ENCODE peak calls at places on chromosomes 6 and 20, in four cellular contexts. G is heart left ventricle, P is endothelial cell of umbilical vein, B is HCT116. E is an unnamed sample.

GRCh38 chr20:46040902-46041535 is 12.0 kb downstream of the SLC12A5 start:
- DNase-seq in B (no peak), G (no peak), P (peak; percentile 43), E (peak; percentile 60)

GRCh38 chr6:39268721-39269120 is 39.4 kb upstream of the KCNK5 start:
- DNase-seq in G (no peak), P (no peak), B (no peak), E (no peak)

GRCh38 chr20:62970307-62971210 is 18.1 kb downstream of the SLC17A9 start:
- DNase-seq in G (no peak), P (no peak), B (no peak), E (no peak)

GRCh38 chr6:1605822-1606532 is 3.7 kb upstream of the FOXC1 start:
- DNase-seq in G (no peak), P (no peak), B (no peak), E (no peak)

GRCh38 chr6:143575440-143575839 is 63.9 kb upstream of the FUCA2 start:
- DNase-seq in P (peak; percentile 78), B (peak; percentile 73), G (peak; percentile 57), E (peak; percentile 75)

GRCh38 chr6:19368511-19368910 is 468.7 kb upstream of the ID4 start:
- DNase-seq in G (no peak), P (no peak), B (peak; percentile 6), E (no peak)

GRCh38 chr6:135913785-135914184 is 62.3 kb downstream of the PDE7B start:
- DNase-seq in G (no peak), B (no peak), P (no peak), E (no peak)

GRCh38 chr20:48656661-48657211 is 171.1 kb downstream of the PREX1 start:
- DNase-seq in P (no peak), G (no peak), B (peak; percentile 10), E (no peak)

GRCh38 chr6:4506221-4506620 is 270.0 kb upstream of the CDYL start:
- DNase-seq in G (no peak), B (no peak), P (no peak), E (no peak)

GRCh38 chr20:62367483-62368302 is 581 bp upstream of the LAMA5 start:
- DNase-seq in B (no peak), G (peak; percentile 41), P (no peak), E (peak; percentile 71)

GRCh38 chr20:60097285-60097684 is 139.1 kb downstream of the CDH26 start:
- DNase-seq in G (no peak), B (no peak), P (no peak), E (no peak)

GRCh38 chr20:31494131-31494530 is 19.0 kb downstream of the REM1 start:
- DNase-seq in P (no peak), G (no peak), B (peak; percentile 77), E (no peak)

GRCh38 chr6:1747531-1747930 is 137.8 kb downstream of the FOXC1 start:
- DNase-seq in P (no peak), B (no peak), G (no peak), E (no peak)

GRCh38 chr6:82045965-82046756 is 201.4 kb downstream of the IBTK start:
- DNase-seq in G (no peak), B (no peak), P (no peak), E (no peak)

GRCh38 chr6:150251566-150252186 is 108.8 kb downstream of the PPP1R14C start:
- DNase-seq in B (no peak), P (no peak), G (no peak), E (no peak)

GRCh38 chr20:54028276-54029011 is 42.0 kb downstream of the BCAS1 start:
- DNase-seq in B (no peak), P (no peak), G (no peak), E (no peak)

GRCh38 chr6:143159001-143159400 is 98.3 kb downstream of the AIG1 start:
- DNase-seq in B (no peak), P (no peak), G (no peak), E (no peak)

GRCh38 chr6:117138407-117138806 is 127.0 kb upstream of the VGLL2 start:
- DNase-seq in G (no peak), P (no peak), B (no peak), E (no peak)

GRCh38 chr20:1224205-1224604 is 1.6 kb upstream of the RAD21L1 start:
- DNase-seq in G (no peak), P (no peak), B (no peak), E (no peak)

GRCh38 chr6:20211941-20212391 is 303 bp downstream of the MBOAT1 start:
- DNase-seq in B (no peak), G (no peak), P (no peak), E (no peak)

GRCh38 chr20:42875581-42875980 is 314.1 kb downstream of the PTPRT start:
- DNase-seq in P (no peak), B (no peak), G (no peak), E (no peak)

GRCh38 chr20:6768228-6769185 is 1.0 kb downstream of the BMP2 start:
- DNase-seq in P (peak; percentile 49), G (peak; percentile 28), B (no peak), E (peak; percentile 36)

GRCh38 chr6:42193491-42193894 is 1.3 kb downstream of the GUCA1B start:
- DNase-seq in G (no peak), P (no peak), B (no peak), E (no peak)

GRCh38 chr6:13965582-13966127 is 40.9 kb downstream of the RNF182 start:
- DNase-seq in B (no peak), G (no peak), P (no peak), E (no peak)

GRCh38 chr6:169070506-169071176 is 183.0 kb downstream of the THBS2 start:
- DNase-seq in G (peak; percentile 50), P (no peak), B (peak; percentile 88), E (peak; percentile 78)

GRCh38 chr20:41476013-41476441 is 109.4 kb upstream of the EMILIN3 start:
- DNase-seq in B (no peak), G (peak; percentile 19), P (peak; percentile 97), E (peak; percentile 26)

GRCh38 chr6:157614026-157614484 is 209.0 kb upstream of the SNX9 start:
- DNase-seq in G (no peak), B (no peak), P (no peak), E (no peak)

GRCh38 chr6:52536424-52536916 is 40.4 kb downstream of the TRAM2 start:
- DNase-seq in G (no peak), B (no peak), P (no peak), E (no peak)

GRCh38 chr6:63635563-63636515 is at the start of gene PHF3:
- DNase-seq in G (peak; percentile 90), B (peak; percentile 79), P (peak; percentile 87), E (peak; percentile 93)

GRCh38 chr6:164085552-164086325 is 671.2 kb downstream of the QKI start:
- DNase-seq in P (peak; percentile 81), G (peak; percentile 86), B (no peak), E (no peak)

GRCh38 chr6:54614499-54615195 is 231.9 kb upstream of the FAM83B start:
- DNase-seq in G (no peak), B (no peak), P (no peak), E (no peak)

GRCh38 chr6:46129634-46130505 is at the start of gene ENPP4:
- DNase-seq in G (peak; percentile 82), P (peak; percentile 98), B (peak; percentile 95), E (peak; percentile 92)

GRCh38 chr6:31246051-31246495 is 25.8 kb downstream of the HLA-C start:
- DNase-seq in B (peak; percentile 59), P (peak; percentile 66), G (no peak), E (no peak)

GRCh38 chr20:60784321-60784720 is 467.7 kb upstream of the CDH4 start:
- DNase-seq in G (no peak), B (no peak), P (no peak), E (no peak)

GRCh38 chr6:46251583-46252339 is 81.0 kb upstream of the ENPP5 start:
- DNase-seq in G (no peak), P (no peak), B (no peak), E (peak; percentile 51)

GRCh38 chr6:149901444-149902140 is 3.7 kb upstream of the RAET1E start:
- DNase-seq in B (no peak), G (no peak), P (no peak), E (no peak)

GRCh38 chr6:169046483-169047192 is 207.0 kb downstream of the THBS2 start:
- DNase-seq in P (no peak), G (no peak), B (no peak), E (no peak)

GRCh38 chr20:16069416-16070010 is 503.7 kb downstream of the KIF16B start:
- DNase-seq in B (no peak), P (no peak), G (no peak), E (no peak)

GRCh38 chr6:22413681-22414305 is 117.0 kb upstream of the PRL start:
- DNase-seq in P (no peak), B (no peak), G (no peak), E (no peak)
- TF ChIP-seq CTCF in P (no peak), B (no peak), G (no peak), E (no peak)

GRCh38 chr20:23049933-23050838 is 714 bp upstream of the THBD start:
- DNase-seq in G (peak; percentile 64), B (no peak), P (no peak), E (peak; percentile 44)

GRCh38 chr20:23048283-23049200 is 930 bp downstream of the THBD start:
- DNase-seq in B (no peak), G (peak; percentile 70), P (peak; percentile 70), E (peak; percentile 50)

GRCh38 chr20:23050847-23051627 is 1.6 kb upstream of the THBD start:
- DNase-seq in B (peak; percentile 42), G (peak; percentile 88), P (peak; percentile 94), E (peak; percentile 89)

GRCh38 chr20:23047738-23048214 is 1.7 kb downstream of the THBD start:
- DNase-seq in B (no peak), G (peak; percentile 42), P (peak; percentile 47), E (no peak)

GRCh38 chr20:23049201-23049932 is at the start of gene THBD:
- DNase-seq in P (peak; percentile 86), G (peak; percentile 88), B (no peak), E (peak; percentile 81)
- TF ChIP-seq POLR2A in P (peak; percentile 96), G (no peak), B (no peak), E (no peak)

DNA sequence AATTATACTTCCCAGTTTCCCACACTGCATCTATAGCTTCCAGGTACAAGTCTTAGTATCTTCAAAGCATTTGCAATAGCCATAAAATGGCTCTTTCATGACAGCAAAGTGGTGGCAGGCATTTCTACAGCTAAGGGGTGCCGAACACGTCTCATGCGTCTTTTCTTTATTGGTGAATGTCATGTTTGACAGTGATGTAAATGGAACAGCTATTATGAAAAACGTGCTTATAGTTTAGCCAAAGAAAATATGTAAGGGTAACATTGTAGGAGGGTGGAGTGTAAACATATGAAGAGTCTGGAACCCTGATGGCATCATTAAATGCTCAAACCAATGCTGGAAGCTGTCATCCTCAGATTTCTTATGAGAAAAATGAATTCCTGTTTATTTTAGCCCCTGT is 37.9 kb downstream of the COL11A2 start:
- DNase-seq in B (no peak), G (no peak), P (no peak), E (no peak)
- H3K27ac ChIP-seq in B (no peak overlapping the region), G (no peak overlapping the region), P (no peak overlapping the region), E (no peak overlapping the region)

DNA sequence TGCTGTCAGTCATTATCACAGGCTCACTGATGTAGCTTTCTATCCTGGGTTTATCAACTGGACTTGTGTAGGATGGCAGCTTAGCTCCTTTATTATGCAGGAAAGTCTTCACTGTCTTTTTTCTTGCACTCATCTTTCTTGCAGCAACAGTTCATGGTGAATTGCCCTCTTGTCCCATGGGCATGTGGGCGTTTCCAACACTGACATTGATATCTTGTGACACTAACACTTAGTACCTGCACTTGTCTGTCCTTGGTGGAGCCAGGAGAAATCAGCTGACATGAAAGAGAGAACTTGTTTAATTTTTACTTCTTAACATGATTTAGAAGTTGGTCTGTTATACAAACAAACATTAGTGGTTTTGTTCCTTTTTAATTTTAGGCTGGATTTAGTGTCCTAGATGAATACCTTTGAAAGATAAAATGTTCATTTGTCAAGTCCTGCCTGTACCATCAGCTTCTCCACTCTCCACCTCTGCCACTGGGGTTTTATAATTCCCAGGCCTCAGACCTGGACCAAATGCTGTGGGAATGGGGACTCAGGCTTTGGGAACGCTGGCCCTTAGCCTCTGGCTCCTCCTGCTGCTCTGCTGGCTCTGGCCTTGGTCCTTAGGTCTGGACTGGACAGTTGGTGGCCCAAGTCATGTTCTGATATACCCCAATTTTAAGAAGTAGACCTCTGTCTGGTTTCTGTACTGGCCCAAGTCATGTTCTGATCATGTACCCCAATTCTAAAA is 161.0 kb upstream of the LAMP5 start:
- DNase-seq in B (no peak), P (no peak), G (no peak), E (peak; percentile 43)
- TF ChIP-seq CTCF in B (no peak), P (no peak), G (peak; percentile 11), E (no peak)

E was measured in testis.